ENCODE peak calls at places on chromosomes 13 and 19, in ten cellular contexts. U is hepatocyte; E is gastrocnemius medialis; M is psoas muscle; G is nephron progenitor cell; Y is CD4-positive, alpha-beta T cell; S is IMR-90; I is omental fat pad; Q is breast epithelium; Z is natural killer cell. D is an unnamed sample.

GRCh38 chr13:21813110-21813509 is 142.2 kb downstream of the FGF9 start:
- DNase-seq in U (no peak), E (no peak), M (no peak), G (no peak), Y (no peak), S (no peak), I (no peak), Q (no peak), Z (no peak), D (no peak)

GRCh38 chr13:79485014-79485441 is 4.1 kb downstream of the NDFIP2 start:
- DNase-seq in U (peak; percentile 80), E (peak; percentile 35), M (peak; percentile 14), G (no peak), Y (no peak), S (peak; percentile 83), I (no peak), Q (no peak), Z (no peak), D (no peak)

GRCh38 chr13:45882626-45883025 is 31.1 kb upstream of the SIAH3 start:
- DNase-seq in U (no peak), E (no peak), M (no peak), G (peak; percentile 15), Y (no peak), S (no peak), I (no peak), Q (no peak), Z (no peak), D (no peak)

GRCh38 chr19:7600721-7601120 is 5.1 kb downstream of the CAMSAP3 start:
- DNase-seq in U (no peak), E (no peak), M (no peak), G (no peak), Y (no peak), S (no peak), I (no peak), Q (no peak), Z (no peak), D (no peak)

GRCh38 chr13:47672245-47672975 is 328.7 kb downstream of the SUCLA2 start:
- DNase-seq in U (no peak), E (no peak), M (no peak), G (no peak), Y (no peak), S (no peak), I (no peak), Q (no peak), Z (no peak), D (no peak)

GRCh38 chr13:99759163-99759552 is 212.4 kb downstream of the ZIC5 start:
- DNase-seq in U (no peak), E (no peak), M (no peak), G (no peak), Y (no peak), S (no peak), I (no peak), Q (no peak), Z (no peak), D (no peak)

GRCh38 chr19:48856921-48857320 is 11.5 kb downstream of the PLEKHA4 start:
- DNase-seq in U (no peak), E (no peak), M (no peak), G (no peak), Y (no peak), S (no peak), I (no peak), Q (no peak), Z (no peak), D (no peak)

GRCh38 chr19:17236831-17237543 is 8.7 kb downstream of the NR2F6 start:
- DNase-seq in U (no peak), E (no peak), M (no peak), G (no peak), Y (no peak), S (no peak), I (no peak), Q (no peak), Z (no peak), D (no peak)

GRCh38 chr19:35216026-35216832 is 12.3 kb downstream of the FAM187B start:
- DNase-seq in U (no peak), E (no peak), M (no peak), G (no peak), Y (no peak), S (no peak), I (no peak), Q (no peak), Z (no peak), D (no peak)

GRCh38 chr19:35213678-35214632 is 14.6 kb downstream of the FAM187B start:
- DNase-seq in U (peak; percentile 63), E (peak; percentile 62), M (peak; percentile 37), G (no peak), Y (peak; percentile 53), S (peak; percentile 64), I (peak; percentile 36), Q (peak; percentile 55), Z (peak; percentile 71), D (no peak)

GRCh38 chr19:35219008-35219407 is 9.5 kb downstream of the FAM187B start:
- DNase-seq in U (no peak), E (no peak), M (no peak), G (no peak), Y (no peak), S (no peak), I (no peak), Q (no peak), Z (no peak), D (no peak)

GRCh38 chr19:35214766-35215422 is 13.6 kb downstream of the FAM187B start:
- DNase-seq in U (no peak), E (no peak), M (no peak), G (no peak), Y (no peak), S (no peak), I (no peak), Q (no peak), Z (no peak), D (no peak)

DNA sequence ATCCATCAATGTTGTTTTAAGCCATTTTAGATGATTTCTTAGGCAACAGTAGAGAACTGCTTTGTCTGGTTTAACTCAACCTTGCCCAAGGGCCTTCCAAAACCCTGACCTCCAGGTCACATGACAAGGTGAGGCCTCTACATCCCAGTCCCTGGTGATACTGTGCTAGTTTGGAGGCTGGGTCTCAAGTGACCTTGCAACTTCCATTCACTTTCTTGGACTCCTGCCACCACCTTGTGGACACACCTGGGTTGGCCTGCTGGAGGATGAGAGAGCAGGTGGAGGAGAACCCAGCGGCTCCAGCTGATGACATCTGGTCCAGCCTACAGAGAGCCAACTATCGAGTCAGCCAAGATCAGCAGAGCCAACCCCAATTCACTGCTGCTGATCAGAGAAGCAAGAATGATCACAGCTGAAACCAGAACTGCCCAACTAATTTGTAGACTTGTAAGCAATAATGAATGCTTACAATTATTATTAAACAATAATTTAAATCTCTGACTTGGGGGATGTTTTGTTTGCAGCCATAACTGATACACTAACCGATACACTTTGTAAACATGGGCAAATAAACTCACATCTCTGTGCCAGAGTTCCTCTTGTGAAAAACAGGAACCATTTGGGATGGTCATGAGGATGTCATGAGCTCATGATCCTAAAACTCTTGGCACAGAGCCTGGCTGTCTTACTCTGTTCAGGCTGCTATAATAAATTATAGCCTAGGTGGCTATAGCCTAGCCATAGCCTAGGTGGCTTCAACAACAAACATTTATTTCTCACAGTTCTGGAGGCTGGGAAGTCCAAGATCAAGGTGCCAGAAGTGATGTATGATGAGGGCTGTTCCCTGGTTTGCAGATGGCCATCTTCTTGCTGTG is 11.5 kb downstream of the FAM187B start:
- DNase-seq in U (peak; percentile 55), E (peak; percentile 29), M (no peak), G (no peak), Y (peak; percentile 29), S (no peak), I (no peak), Q (no peak), Z (no peak), D (no peak)
- TF ChIP-seq CTCF in U (peak; percentile 20), E (no peak), M (no peak), G (no peak), Y (peak; percentile 33), S (no peak), I (no peak), Q (peak; percentile 11), Z (no peak), D (no peak)

GRCh38 chr19:3674784-3675183 is 25.5 kb downstream of the PIP5K1C start:
- DNase-seq in U (no peak), E (no peak), M (no peak), G (no peak), Y (no peak), S (no peak), I (no peak), Q (no peak), Z (no peak), D (no peak)

GRCh38 chr19:3672575-3672948 is 27.7 kb downstream of the PIP5K1C start:
- DNase-seq in U (no peak), E (no peak), M (no peak), G (no peak), Y (no peak), S (no peak), I (no peak), Q (no peak), Z (no peak), D (no peak)

GRCh38 chr19:3673506-3674439 is 26.5 kb downstream of the PIP5K1C start:
- DNase-seq in U (no peak), E (no peak), M (no peak), G (no peak), Y (no peak), S (no peak), I (no peak), Q (no peak), Z (no peak), D (no peak)

GRCh38 chr19:3671680-3672574 is 28.3 kb downstream of the PIP5K1C start:
- DNase-seq in U (no peak), E (no peak), M (no peak), G (peak; percentile 32), Y (no peak), S (peak; percentile 20), I (no peak), Q (no peak), Z (peak; percentile 49), D (no peak)

DNA sequence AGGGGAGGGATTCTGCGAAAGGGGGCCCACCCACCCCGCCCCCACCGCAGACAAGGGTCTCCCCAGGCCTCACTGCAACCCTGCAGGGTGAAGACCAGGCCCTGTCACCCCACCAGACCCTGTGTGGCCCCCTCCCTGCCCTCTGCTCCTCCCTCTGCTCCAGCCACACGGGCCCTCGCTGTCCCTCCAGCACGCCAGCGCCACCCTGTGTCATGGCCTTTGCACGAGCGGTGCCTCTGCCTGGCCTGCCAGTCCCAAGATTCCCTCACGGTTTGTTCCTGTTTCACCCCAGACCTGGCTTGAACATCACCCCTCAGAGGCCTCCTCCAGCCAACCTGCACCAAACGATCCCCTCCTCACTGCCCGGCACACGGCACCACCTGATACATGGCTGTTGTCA is 27.3 kb downstream of the PIP5K1C start:
- DNase-seq in U (no peak), E (no peak), M (no peak), G (no peak), Y (no peak), S (no peak), I (no peak), Q (no peak), Z (no peak), D (no peak)
- TF ChIP-seq CTCF in U (no peak), E (no peak), M (no peak), G (no peak), Y (no peak), S (no peak), I (no peak), Q (no peak), Z (no peak), D (no peak)

DNA sequence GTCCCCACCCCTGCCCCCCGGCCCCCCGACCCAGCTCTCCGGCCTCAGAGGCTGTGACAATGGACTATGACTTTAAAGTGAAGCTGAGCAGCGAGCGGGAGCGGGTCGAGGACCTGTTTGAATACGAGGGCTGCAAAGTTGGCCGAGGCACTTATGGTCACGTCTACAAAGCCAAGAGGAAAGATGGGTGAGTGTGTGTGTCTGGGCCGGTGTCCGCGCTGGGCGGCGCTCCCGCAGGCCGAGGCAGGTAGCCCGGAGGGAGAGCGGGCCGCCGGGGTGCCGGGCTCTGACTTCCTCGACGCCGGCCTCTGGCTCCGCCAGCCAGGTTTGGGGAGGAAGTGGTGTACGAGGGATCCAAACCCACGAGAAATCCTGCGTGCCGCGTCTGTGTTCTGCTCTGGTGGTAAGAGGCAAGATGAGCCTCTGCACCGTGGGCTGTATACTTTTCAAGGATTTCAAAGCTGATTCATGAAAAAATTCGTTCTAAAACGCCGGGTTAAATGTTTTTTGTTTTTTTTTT is 714 bp downstream of the CDK8 start:
- DNase-seq in U (peak; percentile 71), E (peak; percentile 64), M (peak; percentile 57), G (peak; percentile 58), Y (peak; percentile 50), S (peak; percentile 31), I (peak; percentile 27), Q (peak; percentile 59), Z (peak; percentile 49), D (peak; percentile 53)
- TF ChIP-seq CTCF in U (peak; percentile 11), E (no peak), M (no peak), G (no peak), Y (no peak), S (peak; percentile 6), I (no peak), Q (no peak), Z (no peak), D (no peak)

DNA sequence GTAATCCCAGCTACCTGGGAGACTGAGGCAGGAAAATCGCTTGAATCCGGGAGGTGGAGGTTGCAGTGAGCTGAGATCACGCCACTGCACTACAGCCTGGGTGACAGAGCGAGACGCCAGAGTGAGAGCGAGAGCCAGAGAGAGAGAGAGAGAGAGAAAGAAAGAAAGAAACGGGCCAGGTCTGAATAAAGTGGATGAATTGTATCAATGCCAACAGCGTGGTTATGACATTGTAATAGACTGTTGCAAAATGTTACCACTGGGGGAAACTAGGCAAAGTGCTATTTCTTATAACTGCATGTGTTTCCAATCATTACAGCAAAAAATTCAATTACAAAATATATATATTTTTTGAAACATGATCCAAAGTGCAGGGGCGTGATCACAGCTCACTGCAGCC is 11.8 kb upstream of the BTBD2 start:
- DNase-seq in U (no peak), E (peak; percentile 36), M (peak; percentile 28), G (no peak), Y (no peak), S (peak; percentile 69), I (no peak), Q (no peak), Z (no peak), D (no peak)
- TF ChIP-seq CTCF in U (no peak), E (no peak), M (no peak), G (no peak), Y (no peak), S (peak; percentile 3), I (no peak), Q (peak; percentile 42), Z (no peak), D (no peak)

D was measured in endothelial cell.